ENCODE peak calls at places on chromosomes 1 and 21, in five cellular contexts. U is mammary epithelial cell; F is stomach; L is CD4-positive, alpha-beta memory T cell; E is MM.1S. W is an unnamed sample.

GRCh38 chr1:206050655-206051235 is 2.2 kb upstream of the RHEX start:
- DNase-seq in U (peak; percentile 67), F (no peak), L (peak; percentile 33), E (peak; percentile 99), W (no peak)

GRCh38 chr1:26533951-26534514 is 4.5 kb downstream of the RPS6KA1 start:
- DNase-seq in U (no peak), F (no peak), L (no peak), E (no peak), W (no peak)

GRCh38 chr21:25118648-25119047 is 488.6 kb downstream of the MRPL39 start:
- DNase-seq in U (no peak), F (no peak), L (no peak), E (no peak), W (no peak)

GRCh38 chr1:114216431-114217173 is 62.9 kb upstream of the SYT6 start:
- DNase-seq in U (no peak), F (no peak), L (no peak), E (no peak), W (no peak)

GRCh38 chr1:182617734-182618288 is 13.6 kb upstream of the RGS16 start:
- DNase-seq in U (peak; percentile 64), F (no peak), L (no peak), E (no peak), W (no peak)

GRCh38 chr1:192529031-192529755 is 46.4 kb upstream of the RGS1 start:
- DNase-seq in U (no peak), F (no peak), L (no peak), E (no peak), W (no peak)

GRCh38 chr1:115555446-115555845 is 86.3 kb upstream of the VANGL1 start:
- DNase-seq in U (no peak), F (no peak), L (no peak), E (no peak), W (no peak)

GRCh38 chr1:205980182-205980830 is 22.9 kb downstream of the RAB7B start:
- DNase-seq in U (no peak), F (no peak), L (no peak), E (no peak), W (no peak)

GRCh38 chr1:32014937-32015363 is 1.3 kb downstream of the KHDRBS1 start:
- DNase-seq in U (no peak), F (no peak), L (peak; percentile 23), E (no peak), W (no peak)

GRCh38 chr1:68116643-68117235 is 66.3 kb upstream of the DIRAS3 start:
- DNase-seq in U (peak; percentile 28), F (peak; percentile 52), L (peak; percentile 21), E (peak; percentile 60), W (no peak)

GRCh38 chr1:163201906-163202305 is 810 bp downstream of the RGS5 start:
- DNase-seq in U (no peak), F (no peak), L (no peak), E (no peak), W (no peak)

GRCh38 chr1:57908471-57908870 is 484.6 kb upstream of the DAB1 start:
- DNase-seq in U (no peak), F (no peak), L (no peak), E (no peak), W (no peak)

GRCh38 chr1:41664861-41665640 is 180.6 kb upstream of the EDN2 start:
- DNase-seq in U (peak; percentile 78), F (no peak), L (no peak), E (no peak), W (no peak)

GRCh38 chr1:161993576-161993975 is 30.1 kb downstream of the OLFML2B start:
- DNase-seq in U (no peak), F (no peak), L (no peak), E (no peak), W (no peak)

GRCh38 chr1:187956975-187957374 is 1128.2 kb downstream of the PLA2G4A start:
- DNase-seq in U (no peak), F (no peak), L (no peak), E (no peak), W (no peak)

GRCh38 chr1:234111458-234112142 is 207.1 kb downstream of the SLC35F3 start:
- DNase-seq in U (peak; percentile 14), F (no peak), L (no peak), E (no peak), W (no peak)

GRCh38 chr1:45394342-45394741 is 54.1 kb upstream of the MUTYH start:
- DNase-seq in U (no peak), F (no peak), L (no peak), E (peak; percentile 73), W (no peak)

GRCh38 chr1:38064232-38064903 is 17.8 kb upstream of the POU3F1 start:
- DNase-seq in U (peak; percentile 88), F (no peak), L (no peak), E (no peak), W (no peak)

GRCh38 chr1:41496080-41497055 is 11.9 kb upstream of the EDN2 start:
- DNase-seq in U (peak; percentile 82), F (peak; percentile 92), L (no peak), E (peak; percentile 52), W (peak; percentile 27)

GRCh38 chr1:53586765-53587164 is 127.6 kb downstream of the DMRTB1 start:
- DNase-seq in U (no peak), F (peak; percentile 13), L (no peak), E (no peak), W (no peak)

GRCh38 chr21:34199121-34199910 is 125.9 kb downstream of the MRPS6 start:
- DNase-seq in U (no peak), F (no peak), L (no peak), E (no peak), W (no peak)

GRCh38 chr1:178543291-178543609 is 30.3 kb downstream of the TEX35 start:
- DNase-seq in U (no peak), F (no peak), L (no peak), E (peak; percentile 50), W (no peak)

GRCh38 chr1:192788184-192788583 is 20.7 kb upstream of the RGS2 start:
- DNase-seq in U (no peak), F (no peak), L (no peak), E (no peak), W (no peak)

GRCh38 chr1:209095627-209096595 is 487.6 kb upstream of the CAMK1G start:
- DNase-seq in U (peak; percentile 72), F (no peak), L (no peak), E (no peak), W (no peak)

GRCh38 chr1:94106716-94107115 is 14.2 kb downstream of the ABCA4 start:
- DNase-seq in U (no peak), F (no peak), L (no peak), E (no peak), W (no peak)

DNA sequence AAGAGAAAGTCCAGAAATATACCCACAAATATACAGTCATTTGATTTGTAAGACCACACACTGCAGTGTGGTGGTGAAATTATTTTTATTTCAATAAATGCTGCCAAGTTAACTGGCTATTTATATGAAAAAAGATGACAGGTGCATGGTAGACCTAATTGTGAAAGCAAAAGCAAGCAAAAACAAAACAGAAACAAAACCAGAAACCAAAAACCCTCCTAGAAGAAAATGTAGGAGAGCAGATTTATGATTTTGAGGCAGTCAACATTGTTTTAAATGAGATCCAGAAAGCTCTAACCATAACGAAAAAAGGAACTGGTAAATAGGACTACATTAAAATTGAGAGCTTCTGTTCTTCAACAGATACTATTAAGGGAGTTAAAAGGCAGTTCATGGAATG is 303.6 kb downstream of the PRDM2 start:
- DNase-seq in U (no peak), F (no peak), L (no peak), E (peak; percentile 68), W (no peak)
- H3K27ac ChIP-seq in U (no peak overlapping the region), F (no peak overlapping the region), L (no peak overlapping the region), E (peak overlapping the region; percentile 50), W (no peak overlapping the region)

GRCh38 chr1:151540982-151541377 is 871 bp downstream of the TUFT1 start:
- DNase-seq in U (peak; percentile 18), F (peak; percentile 35), L (no peak), E (peak; percentile 13), W (peak; percentile 63)

GRCh38 chr1:151539321-151540020 is 638 bp upstream of the TUFT1 start:
- DNase-seq in U (peak; percentile 99), F (peak; percentile 95), L (no peak), E (peak; percentile 94), W (peak; percentile 94)

GRCh38 chr1:151542710-151543129 is 2.6 kb downstream of the TUFT1 start:
- DNase-seq in U (peak; percentile 45), F (no peak), L (no peak), E (peak; percentile 5), W (peak; percentile 46)

GRCh38 chr1:151537112-151537511 is 3.0 kb upstream of the TUFT1 start:
- DNase-seq in U (peak; percentile 80), F (no peak), L (no peak), E (no peak), W (peak; percentile 44)

GRCh38 chr1:151540021-151540981 is at the start of gene TUFT1:
- DNase-seq in U (peak; percentile 90), F (peak; percentile 98), L (peak; percentile 93), E (peak; percentile 100), W (peak; percentile 95)
- H3K4me3 ChIP-seq in U (peak within 1 kb of the TSS; percentile 76), F (peak within 1 kb of the TSS; percentile 62), L (peak within 1 kb of the TSS; percentile 62), E (peak within 1 kb of the TSS; percentile 82), W (peak within 1 kb of the TSS; percentile 82)

DNA sequence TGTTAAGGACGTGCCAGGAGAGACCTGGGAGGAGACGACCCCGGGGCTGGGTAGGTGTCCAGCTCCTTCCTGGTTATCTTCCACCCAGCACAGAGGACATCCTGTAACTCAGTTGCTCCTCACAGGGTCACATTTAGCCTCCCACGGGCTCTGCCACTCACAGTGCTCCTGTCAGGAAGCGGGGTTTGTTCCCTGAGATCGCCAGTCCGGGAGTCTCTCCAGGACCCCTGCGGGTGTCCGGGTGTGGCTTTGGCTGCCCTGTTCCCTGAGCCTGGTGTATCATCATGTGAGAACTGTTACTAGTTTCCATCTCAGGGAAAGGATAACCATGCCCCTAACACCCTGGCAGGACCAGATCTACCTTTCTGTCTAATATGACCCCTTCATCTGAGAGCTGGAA is 158.2 kb upstream of the RUNX1 start:
- DNase-seq in U (no peak), F (no peak), L (no peak), E (no peak), W (no peak)
- H3K27ac ChIP-seq in U (no peak overlapping the region), F (peak overlapping the region; percentile 86), L (no peak overlapping the region), E (no peak overlapping the region), W (no peak overlapping the region)

DNA sequence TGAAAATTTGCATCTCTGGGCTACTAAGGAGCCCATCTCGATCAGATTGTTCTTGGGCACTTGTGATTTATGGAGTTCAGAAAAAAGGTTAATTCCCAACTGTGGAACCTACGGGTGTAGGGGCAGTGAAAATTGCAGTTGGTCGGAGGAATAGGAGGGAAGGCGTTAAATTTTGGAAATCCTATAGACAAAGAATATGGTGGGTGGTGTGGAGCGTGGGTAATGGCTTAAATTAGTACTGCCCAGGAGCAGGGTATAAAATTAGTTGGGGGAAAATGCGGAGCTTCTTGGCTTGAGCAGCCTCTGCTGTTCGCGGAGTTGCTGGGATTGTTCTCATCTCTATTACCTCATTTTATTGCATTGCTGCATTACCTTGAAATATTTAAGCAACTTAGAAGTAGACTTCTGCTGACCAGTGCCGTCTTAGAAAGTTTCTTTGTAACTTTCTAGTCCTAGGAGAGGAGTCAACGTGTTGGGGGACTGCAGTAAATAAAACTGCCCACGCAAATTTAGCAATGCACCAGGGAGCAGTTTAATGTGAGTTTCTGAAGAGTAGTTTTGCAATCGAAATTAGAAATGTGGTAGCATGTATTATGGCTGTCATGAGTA is 514 bp downstream of the S1PR1 start:
- DNase-seq in U (peak; percentile 46), F (no peak), L (peak; percentile 34), E (no peak), W (no peak)
- H3K4me3 ChIP-seq in U (peak overlapping the region; percentile 92), F (peak overlapping the region; percentile 54), L (peak overlapping the region; percentile 97), E (peak overlapping the region; percentile 59), W (peak overlapping the region; percentile 43)

DNA sequence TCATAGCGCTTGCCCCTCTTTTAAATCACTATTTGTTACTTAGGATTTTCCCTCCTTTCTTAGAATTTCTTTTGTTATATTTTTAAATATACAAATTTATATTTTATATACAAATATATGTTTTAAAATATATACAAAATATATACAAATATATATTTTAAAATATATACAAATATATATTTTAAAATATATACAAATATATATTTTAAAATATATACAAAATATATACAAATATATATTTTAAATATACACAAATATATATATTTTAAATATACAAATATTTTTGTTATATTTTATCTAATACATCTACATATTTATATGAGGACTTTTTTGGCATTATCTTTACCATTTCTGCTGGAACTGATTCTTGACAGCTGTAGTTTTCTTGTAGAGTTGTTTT is 50.9 kb upstream of the QSOX1 start:
- DNase-seq in U (no peak), F (no peak), L (no peak), E (no peak), W (no peak)
- H3K27ac ChIP-seq in U (no peak overlapping the region), F (no peak overlapping the region), L (no peak overlapping the region), E (no peak overlapping the region), W (no peak overlapping the region)

W was measured in Peyer's patch.